ENCODE peak calls at places on chromosomes 13 and 19, in eight cellular contexts. K, N, O, P, S, A, B and V are unnamed samples.

GRCh38 chr19:50252887-50253268 is 49.5 kb downstream of the MYH14 start:
- DNase-seq in K (no peak), A (no peak), P (no peak), B (no peak), N (no peak), O (no peak), S (no peak), V (no peak)

GRCh38 chr13:46520188-46520587 is 32.8 kb upstream of the LRCH1 start:
- DNase-seq in N (no peak), S (no peak), B (no peak), P (no peak), A (no peak), K (no peak), O (no peak), V (no peak)

GRCh38 chr13:36029171-36029570 is 102.0 kb downstream of the DCLK1 start:
- DNase-seq in A (no peak), N (no peak), S (no peak), O (no peak), B (no peak), K (no peak), P (no peak), V (no peak)

GRCh38 chr13:45695198-45695730 is 6.9 kb upstream of the CBY2 start:
- DNase-seq in O (no peak), P (no peak), B (no peak), A (no peak), K (no peak), N (no peak), S (no peak), V (no peak)

GRCh38 chr13:72643339-72643989 is 84.0 kb downstream of the MZT1 start:
- DNase-seq in K (no peak), P (no peak), S (peak), O (peak), N (peak), B (no peak), A (peak), V (no peak)

GRCh38 chr19:49592486-49593232 is 1.7 kb downstream of the PRR12 start:
- DNase-seq in P (no peak), K (no peak), S (no peak), A (no peak), N (no peak), O (no peak), B (no peak), V (no peak)

GRCh38 chr19:10412257-10412977 is 7.9 kb upstream of the PDE4A start:
- DNase-seq in B (no peak), N (no peak), O (no peak), P (no peak), S (no peak), K (no peak), A (no peak), V (no peak)

GRCh38 chr13:78247362-78247761 is 328.7 kb upstream of the EDNRB start:
- DNase-seq in B (no peak), N (no peak), A (no peak), S (no peak), K (no peak), P (no peak), O (no peak), V (no peak)

GRCh38 chr13:63435668-63436275 is 2020.1 kb upstream of the PCDH20 start:
- DNase-seq in N (no peak), P (no peak), A (peak), B (no peak), K (no peak), O (no peak), S (no peak), V (no peak)

GRCh38 chr13:28325022-28325421 is 169.9 kb downstream of the FLT1 start:
- DNase-seq in K (no peak), P (no peak), B (no peak), S (no peak), N (no peak), O (no peak), A (no peak), V (no peak)

GRCh38 chr13:30581582-30581981 is 36.1 kb upstream of the USPL1 start:
- DNase-seq in K (no peak), O (no peak), N (no peak), P (no peak), A (no peak), B (no peak), S (no peak), V (no peak)

GRCh38 chr13:40074338-40074737 is 418.9 kb downstream of the COG6 start:
- DNase-seq in B (peak), N (no peak), S (no peak), A (no peak), K (no peak), O (no peak), P (no peak), V (no peak)

GRCh38 chr19:38655148-38655824 is 7.8 kb downstream of the ACTN4 start:
- DNase-seq in P (no peak), O (no peak), S (no peak), B (no peak), K (no peak), N (no peak), A (no peak), V (no peak)

GRCh38 chr19:44847144-44848035 is 1.3 kb downstream of the NECTIN2 start:
- DNase-seq in N (no peak), P (no peak), K (peak), S (peak), O (peak), B (no peak), A (no peak), V (peak)

GRCh38 chr19:16325671-16326400 is 1.2 kb downstream of the KLF2 start:
- DNase-seq in B (no peak), A (peak), S (no peak), N (peak), P (no peak), O (no peak), K (peak), V (peak)

GRCh38 chr13:26726684-26727083 is 33.9 kb downstream of the GPR12 start:
- DNase-seq in S (no peak), N (no peak), O (no peak), P (no peak), B (no peak), A (no peak), K (no peak), V (no peak)

GRCh38 chr13:42551611-42552010 is 22.3 kb upstream of the TNFSF11 start:
- DNase-seq in S (no peak), P (no peak), N (no peak), O (no peak), K (no peak), B (no peak), A (no peak), V (no peak)